ENCODE peak calls at places on chromosomes 3 and 15, in six cellular contexts. O is thoracic aorta, L is lower leg skin, J is endodermal cell, Q is epithelial cell of esophagus, U is AG04450. S is an unnamed sample.

GRCh38 chr3:3639078-3639477 is 160.2 kb upstream of the LRRN1 start:
- DNase-seq in Q (no peak), L (no peak), U (no peak), O (no peak), J (no peak), S (no peak)

GRCh38 chr15:99613887-99614642 is 48.3 kb downstream of the MEF2A start:
- DNase-seq in Q (peak), O (no peak), L (no peak), U (no peak), J (no peak), S (no peak)

GRCh38 chr15:29081781-29082180 is 187.8 kb downstream of the NSMCE3 start:
- DNase-seq in O (no peak), L (no peak), U (no peak), Q (no peak), J (no peak), S (no peak)

GRCh38 chr3:111763101-111763500 is 96.0 kb upstream of the PHLDB2 start:
- DNase-seq in Q (peak), L (no peak), U (no peak), J (no peak), O (no peak), S (no peak)

GRCh38 chr3:126476166-126476975 is 680 bp upstream of the ZXDC start:
- DNase-seq in L (peak), Q (peak), J (no peak), O (no peak), U (no peak), S (peak)

GRCh38 chr3:8713901-8714759 is 19.5 kb upstream of the CAV3 start:
- DNase-seq in Q (peak), O (no peak), U (no peak), J (peak), L (no peak), S (no peak)

GRCh38 chr15:53549697-53550315 is 209.7 kb downstream of the WDR72 start:
- DNase-seq in Q (peak), O (no peak), L (no peak), J (no peak), U (no peak), S (no peak)

GRCh38 chr3:59237121-59237520 is 187.3 kb upstream of the CFAP20DC start:
- DNase-seq in J (no peak), Q (peak), O (no peak), L (no peak), U (no peak), S (no peak)

GRCh38 chr3:193938613-193939012 is 197.3 kb upstream of the HES1 start:
- DNase-seq in Q (no peak), L (no peak), U (no peak), J (peak), O (no peak), S (no peak)

DNA sequence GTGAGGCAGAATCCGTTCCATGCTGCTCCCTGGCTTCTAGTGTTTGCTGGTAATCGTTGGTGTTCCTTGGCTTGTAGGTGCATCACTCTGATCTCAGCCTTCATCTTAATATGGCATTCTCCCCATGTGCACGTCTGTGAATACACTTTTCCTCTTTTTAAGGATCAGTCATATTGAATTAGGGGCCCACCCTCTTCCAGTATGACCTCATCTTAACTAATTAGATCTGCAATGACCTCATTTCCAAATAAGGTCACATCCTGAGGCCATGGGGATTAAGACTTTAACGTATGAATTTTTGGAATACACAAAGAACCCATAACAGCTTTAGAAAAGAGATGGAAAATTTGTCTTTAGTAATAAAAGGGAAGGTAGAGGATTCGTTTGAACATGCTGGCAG is 34.1 kb upstream of the MASP1 start:
- DNase-seq in Q (no peak), L (no peak), J (no peak), O (no peak), U (no peak), S (no peak)
- H3K4me3 ChIP-seq in Q (no peak), L (no peak), J (no peak), O (no peak), U (no peak), S (no peak)

DNA sequence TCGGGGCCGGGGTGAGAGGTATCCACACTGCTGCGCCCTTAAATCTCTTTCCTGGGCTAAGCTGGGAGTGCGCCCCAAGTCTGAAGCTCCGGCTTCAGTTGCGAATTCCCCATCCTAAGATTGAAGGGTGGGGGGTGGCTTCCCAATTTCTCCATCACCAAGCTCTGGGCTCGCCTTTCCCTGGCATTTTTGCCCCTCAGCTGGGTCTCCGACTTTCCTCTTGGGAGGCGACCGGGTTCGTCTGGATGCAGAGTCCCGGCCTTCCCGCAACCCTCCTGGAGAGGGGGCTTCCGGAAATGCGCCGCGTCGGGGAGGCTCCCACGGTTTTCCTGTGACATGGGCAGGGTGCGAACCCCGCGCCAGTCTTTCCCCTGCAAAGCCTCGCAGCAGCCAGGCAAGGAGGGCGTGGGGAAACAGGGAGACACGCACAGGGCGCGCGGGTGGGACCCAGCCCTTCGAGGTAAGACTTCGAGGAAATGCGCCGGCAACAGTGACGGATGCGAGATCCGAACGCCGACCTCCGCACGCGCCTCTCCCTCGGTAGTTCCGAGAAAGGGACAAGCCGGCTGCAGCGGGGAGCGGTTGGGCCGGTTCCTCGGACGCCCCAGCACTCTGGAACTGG is 426 bp upstream of the HCN4 start:
- DNase-seq in O (no peak), Q (no peak), J (peak), L (no peak), U (no peak), S (no peak)
- H3K4me3 ChIP-seq in O (peak), Q (no peak), J (peak), L (no peak), U (no peak), S (peak)

GRCh38 chr3:143763568-143764162 is 84.6 kb downstream of the SLC9A9 start:
- DNase-seq in Q (peak), O (no peak), L (no peak), U (no peak), J (no peak), S (no peak)
- H3K4me3 ChIP-seq in Q (no peak), O (no peak), L (no peak), U (no peak), J (no peak), S (no peak)

GRCh38 chr3:75237041-75237775 is 426.9 kb upstream of the FRG2C start:
- DNase-seq in O (no peak), L (no peak), J (no peak), U (no peak), Q (no peak), S (no peak)
- H3K4me3 ChIP-seq in O (no peak), L (no peak), J (no peak), U (no peak), Q (no peak), S (no peak)

GRCh38 chr15:67130673-67131601 is 65.5 kb downstream of the SMAD3 start:
- DNase-seq in J (peak), Q (peak), O (no peak), L (peak), U (no peak), S (no peak)
- H3K4me3 ChIP-seq in J (no peak), Q (no peak), O (no peak), L (no peak), U (no peak), S (no peak)

DNA sequence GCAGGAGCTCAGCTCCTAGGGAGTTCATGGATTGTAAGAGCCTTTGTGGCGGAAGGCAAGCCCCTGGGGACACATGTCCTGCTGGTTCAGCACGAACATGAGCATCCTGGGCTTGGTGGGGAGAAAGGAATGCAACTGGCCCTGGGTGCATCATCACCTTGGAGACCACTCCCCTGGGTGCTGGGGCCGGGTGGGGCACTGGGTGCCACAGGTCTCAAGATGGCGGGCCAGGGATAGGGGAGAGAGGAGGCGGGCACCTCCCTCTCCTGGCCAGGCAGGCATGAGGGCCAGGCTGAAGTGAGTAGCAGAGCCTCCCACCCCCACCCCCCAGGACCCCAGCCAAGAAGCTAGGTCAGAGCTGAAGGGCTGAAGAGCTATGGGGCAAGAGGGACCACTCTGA is 768 bp downstream of the PCBP4 start:
- DNase-seq in L (no peak), O (no peak), Q (no peak), U (no peak), J (no peak), S (no peak)
- H3K4me3 ChIP-seq in L (peak), O (peak), Q (peak), U (peak), J (peak), S (peak)

DNA sequence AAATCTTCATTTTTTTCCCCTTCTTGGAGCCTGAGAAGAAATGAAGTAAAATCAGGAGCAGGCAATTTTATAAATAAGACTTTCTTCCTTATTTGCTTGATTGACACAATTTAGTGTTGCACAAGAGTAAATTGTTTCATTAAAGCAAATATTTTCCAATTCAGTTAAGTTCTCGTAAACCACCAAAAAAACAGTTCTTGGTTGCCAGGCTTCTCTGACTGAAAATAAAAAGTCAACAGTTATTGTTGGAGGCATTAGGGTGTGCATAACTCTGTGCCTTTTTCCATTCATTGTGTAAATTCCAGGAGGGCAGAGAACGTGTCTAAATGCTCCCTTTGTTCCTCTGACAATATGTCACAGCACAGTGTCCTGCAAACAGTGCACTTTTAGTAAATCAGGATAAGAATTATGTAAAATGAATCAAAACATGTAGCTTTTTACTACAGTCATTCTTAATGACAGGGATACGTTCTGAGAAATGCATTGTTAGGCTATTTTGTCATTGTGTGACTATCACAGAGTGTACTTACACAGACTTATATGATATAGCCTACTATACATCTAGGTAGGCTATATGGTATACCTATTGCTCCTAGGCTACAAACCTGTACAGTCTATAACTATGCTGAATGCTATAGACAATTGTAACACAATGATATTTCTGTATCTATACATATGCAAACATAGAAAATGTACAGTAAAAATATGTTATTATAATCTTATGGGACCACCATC is at the start of gene CP:
- DNase-seq in O (no peak), L (no peak), J (no peak), Q (no peak), U (no peak), S (no peak)
- H3K4me3 ChIP-seq in O (peak), L (no peak), J (no peak), Q (no peak), U (no peak), S (peak)

S was measured in breast epithelium.